ENCODE peak calls at places on chromosomes 13 and 19, in seven cellular contexts. T is GM13976, L is body of pancreas, W is caudate nucleus, E is GM04504, O is iris pigment epithelial cell, K is dermis microvascular lymphatic vessel endothelial cell. C is an unnamed sample.
A peak's percentile ranks its signal among the peaks of the same experiment; 100 is the strongest.

GRCh38 chr13:90912247-90912646 is 435.2 kb upstream of the MIR17HG start:
- DNase-seq in W (no peak), O (no peak), T (no peak), K (no peak), L (no peak), E (no peak), C (no peak)

GRCh38 chr19:11963566-11964355 is 1.1 kb upstream of the ZNF763 start:
- DNase-seq in W (peak; percentile 54), O (peak; percentile 61), E (peak; percentile 33), T (peak; percentile 81), L (peak; percentile 71), K (peak; percentile 30), C (peak; percentile 13)

GRCh38 chr13:103431880-103432279 is 365.7 kb upstream of the SLC10A2 start:
- DNase-seq in O (no peak), K (no peak), T (no peak), L (no peak), E (no peak), W (no peak), C (no peak)

GRCh38 chr13:73702419-73703071 is 431.7 kb downstream of the KLF12 start:
- DNase-seq in L (no peak), T (peak; percentile 14), W (no peak), E (no peak), O (peak; percentile 33), K (no peak), C (no peak)

GRCh38 chr13:109145631-109146030 is 516.2 kb downstream of the MYO16 start:
- DNase-seq in O (peak; percentile 86), E (peak; percentile 48), L (peak; percentile 29), K (peak; percentile 61), T (peak; percentile 61), W (no peak), C (peak; percentile 9)

GRCh38 chr13:106919093-106919492 is 351.2 kb upstream of the ARGLU1 start:
- DNase-seq in W (no peak), O (peak; percentile 9), E (no peak), L (no peak), K (peak; percentile 40), T (peak; percentile 40), C (no peak)

GRCh38 chr13:79442221-79442620 is 36.2 kb upstream of the RBM26 start:
- DNase-seq in L (no peak), E (no peak), T (no peak), O (peak; percentile 65), K (no peak), W (no peak), C (no peak)

GRCh38 chr19:29690842-29691241 is 24.2 kb downstream of the C19orf12 start:
- DNase-seq in K (no peak), O (peak; percentile 49), W (no peak), T (peak; percentile 64), E (no peak), L (no peak), C (no peak)

GRCh38 chr13:26772531-26772930 is 11.9 kb upstream of the GPR12 start:
- DNase-seq in O (no peak), L (no peak), E (no peak), K (no peak), W (no peak), T (no peak), C (no peak)

GRCh38 chr19:48757741-48758144 is 2.4 kb downstream of the FGF21 start:
- DNase-seq in L (no peak), W (no peak), O (no peak), T (no peak), K (no peak), E (no peak), C (no peak)

GRCh38 chr19:34229721-34230120 is 24.6 kb upstream of the GARRE1 start:
- DNase-seq in L (no peak), O (no peak), E (no peak), K (no peak), T (no peak), W (no peak), C (no peak)

GRCh38 chr19:37505958-37506386 is 767 bp upstream of the ZNF793 start:
- DNase-seq in T (no peak), L (no peak), W (no peak), K (no peak), O (no peak), E (no peak), C (no peak)

GRCh38 chr13:47281981-47282380 is 385.1 kb upstream of the HTR2A start:
- DNase-seq in L (no peak), T (no peak), K (no peak), E (no peak), O (no peak), W (no peak), C (no peak)

GRCh38 chr19:5713228-5713627 is 6.7 kb downstream of the LONP1 start:
- DNase-seq in W (no peak), O (no peak), T (no peak), L (no peak), E (no peak), K (no peak), C (no peak)

GRCh38 chr19:9043524-9043923 is 33.3 kb upstream of the MUC16 start:
- DNase-seq in T (no peak), L (no peak), E (no peak), W (no peak), O (no peak), K (no peak), C (no peak)

GRCh38 chr13:48975101-48975925 is at the start of gene FNDC3A:
- DNase-seq in E (no peak), O (peak; percentile 67), K (peak; percentile 28), W (peak; percentile 48), T (no peak), L (peak; percentile 62), C (no peak)

GRCh38 chr13:73520566-73521290 is 461.9 kb downstream of the KLF5 start:
- DNase-seq in K (no peak), E (no peak), T (no peak), L (no peak), W (no peak), O (no peak), C (no peak)

GRCh38 chr19:1274852-1275259 is 474 bp upstream of the FAM174C start:
- DNase-seq in K (no peak), E (no peak), L (no peak), W (no peak), T (no peak), O (no peak), C (no peak)